ENCODE peak calls at places on chromosomes 11 and 22, in ten cellular contexts. Q is CD8-positive, alpha-beta T cell; L is heart left ventricle; R is OCI-LY7; I is colonic mucosa; A is bronchial epithelial cell; U is CD8-positive, alpha-beta memory T cell; W is heart right ventricle; Y is fibroblast of the aortic adventitia; K is cardiac muscle cell. V is an unnamed sample.

GRCh38 chr11:9745411-9746211 is 81.7 kb downstream of the SWAP70 start:
- DNase-seq in Q (no peak), L (no peak), R (peak; percentile 74), I (no peak), A (no peak), U (no peak), W (no peak), Y (no peak), K (no peak), V (no peak)

GRCh38 chr11:76236092-76237026 is 30.1 kb upstream of the WNT11 start:
- DNase-seq in Q (peak; percentile 4), L (peak; percentile 83), R (no peak), I (no peak), A (peak; percentile 39), U (peak; percentile 4), W (peak; percentile 69), Y (peak; percentile 56), K (peak; percentile 71), V (peak; percentile 68)

GRCh38 chr11:86703992-86704391 is 31.6 kb upstream of the ME3 start:
- DNase-seq in Q (no peak), L (no peak), R (no peak), I (no peak), A (no peak), U (no peak), W (no peak), Y (no peak), K (no peak), V (no peak)

GRCh38 chr11:57781529-57781943 is 19.9 kb downstream of the CTNND1 start:
- DNase-seq in Q (no peak), L (no peak), R (no peak), I (peak; percentile 82), A (peak; percentile 94), U (no peak), W (no peak), Y (peak; percentile 30), K (no peak), V (no peak)

GRCh38 chr11:48150213-48150612 is 66.4 kb upstream of the OR4B1 start:
- DNase-seq in Q (no peak), L (no peak), R (no peak), I (peak; percentile 74), A (peak; percentile 83), U (no peak), W (no peak), Y (peak; percentile 58), K (peak; percentile 69), V (no peak)

GRCh38 chr22:25404923-25405853 is 159.3 kb upstream of the GRK3 start:
- DNase-seq in Q (peak; percentile 43), L (peak; percentile 95), R (peak; percentile 77), I (peak; percentile 83), A (peak; percentile 26), U (peak; percentile 49), W (peak; percentile 89), Y (peak; percentile 61), K (peak; percentile 78), V (peak; percentile 80)

GRCh38 chr22:27647540-27647939 is 154.0 kb downstream of the MN1 start:
- DNase-seq in Q (no peak), L (no peak), R (no peak), I (no peak), A (no peak), U (no peak), W (no peak), Y (no peak), K (no peak), V (no peak)

GRCh38 chr22:37063436-37064420 is 12.2 kb downstream of the KCTD17 start:
- DNase-seq in Q (peak; percentile 15), L (no peak), R (no peak), I (peak; percentile 63), A (no peak), U (no peak), W (no peak), Y (no peak), K (no peak), V (no peak)

GRCh38 chr11:113504586-113504985 is 29.4 kb upstream of the DRD2 start:
- DNase-seq in Q (no peak), L (no peak), R (no peak), I (no peak), A (no peak), U (no peak), W (no peak), Y (no peak), K (peak; percentile 58), V (no peak)

GRCh38 chr11:48081151-48082010 is 101.0 kb downstream of the PTPRJ start:
- DNase-seq in Q (no peak), L (peak; percentile 79), R (peak; percentile 75), I (no peak), A (peak; percentile 13), U (no peak), W (peak; percentile 69), Y (peak; percentile 86), K (peak; percentile 81), V (no peak)

GRCh38 chr11:64048042-64048854 is 12.5 kb downstream of the FLRT1 start:
- DNase-seq in Q (no peak), L (no peak), R (no peak), I (no peak), A (no peak), U (no peak), W (no peak), Y (no peak), K (no peak), V (peak; percentile 74)

GRCh38 chr22:36443198-36443770 is 38.2 kb downstream of the TXN2 start:
- DNase-seq in Q (no peak), L (no peak), R (peak; percentile 45), I (no peak), A (no peak), U (no peak), W (no peak), Y (no peak), K (no peak), V (no peak)

GRCh38 chr22:35547993-35548761 is 7.5 kb downstream of the RASD2 start:
- DNase-seq in Q (no peak), L (no peak), R (peak; percentile 32), I (no peak), A (no peak), U (no peak), W (no peak), Y (no peak), K (no peak), V (no peak)

GRCh38 chr22:19962909-19963806 is 21.5 kb upstream of the TXNRD2 start:
- DNase-seq in Q (no peak), L (peak; percentile 40), R (no peak), I (peak; percentile 96), A (peak; percentile 90), U (no peak), W (peak; percentile 13), Y (peak; percentile 36), K (no peak), V (no peak)
- H3K4me3 ChIP-seq in Q (no peak overlapping the region), L (no peak overlapping the region), R (no peak overlapping the region), I (peak overlapping the region; percentile 18), A (peak overlapping the region; percentile 35), U (no peak overlapping the region), W (no peak overlapping the region), Y (no peak overlapping the region), K (no peak overlapping the region), V (no peak overlapping the region)

DNA sequence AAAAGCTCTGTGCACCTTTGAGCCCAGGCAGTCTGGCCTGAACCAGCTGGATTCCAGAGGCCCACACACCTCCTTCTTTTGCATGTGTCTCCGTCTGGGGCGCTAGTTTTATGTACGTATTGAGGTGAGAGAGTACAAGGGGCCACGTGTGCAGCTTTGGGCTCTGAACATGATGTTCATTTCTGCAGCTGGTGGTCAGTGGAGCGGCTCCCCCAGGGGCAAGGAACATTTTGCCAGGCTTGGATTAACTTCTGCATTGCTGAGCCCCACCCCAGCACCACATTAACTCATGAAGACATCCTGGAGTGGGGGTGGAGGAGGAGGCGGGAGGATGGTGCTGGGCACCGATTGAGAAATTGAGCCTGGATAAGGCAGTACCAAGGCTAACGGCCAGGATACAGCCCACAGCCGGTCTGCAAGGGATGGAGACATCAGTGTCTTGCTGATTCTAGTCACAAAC is 13.8 kb downstream of the USP2 start:
- DNase-seq in Q (no peak), L (peak; percentile 30), R (peak; percentile 77), I (peak; percentile 49), A (no peak), U (no peak), W (no peak), Y (no peak), K (no peak), V (no peak)
- H3K4me3 ChIP-seq in Q (no peak overlapping the region), L (peak overlapping the region; percentile 20), R (peak overlapping the region; percentile 20), I (no peak overlapping the region), A (no peak overlapping the region), U (no peak overlapping the region), W (no peak overlapping the region), Y (no peak overlapping the region), K (no peak overlapping the region), V (peak overlapping the region; percentile 31)

DNA sequence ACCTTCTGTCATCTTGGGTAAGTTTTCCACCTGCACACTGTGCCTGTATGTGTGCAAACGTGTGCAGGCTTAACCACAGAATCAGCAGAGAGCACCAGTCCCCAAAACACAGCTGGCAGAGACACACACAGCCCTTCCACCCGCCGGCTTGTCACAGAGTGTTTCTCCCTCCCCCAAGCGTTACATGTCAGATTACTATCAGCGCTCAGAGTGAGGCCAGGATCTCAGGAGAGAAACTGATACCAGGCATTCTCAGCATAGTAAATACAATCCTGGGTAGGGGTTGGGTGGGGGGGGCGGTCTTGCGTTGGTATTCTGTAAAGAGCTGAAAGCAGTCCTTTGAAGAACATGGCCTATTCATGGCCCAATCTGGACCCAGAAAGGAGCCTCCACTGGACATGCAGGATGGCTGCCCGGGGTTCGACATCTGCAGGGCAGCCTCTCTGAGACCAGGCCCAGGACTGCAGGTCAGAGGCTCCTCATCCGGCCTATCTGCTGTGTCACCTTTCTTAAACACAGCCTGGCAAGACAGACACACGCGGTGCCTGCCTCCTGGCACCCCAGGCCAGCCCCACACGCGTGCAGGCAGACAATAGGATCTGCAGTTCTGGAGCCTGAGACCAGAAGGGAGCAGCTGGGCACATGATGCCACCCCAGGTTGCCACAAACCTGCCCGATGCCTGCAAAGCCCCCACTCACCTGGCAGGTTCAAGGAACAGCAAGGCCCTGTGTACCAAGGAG is 1.7 kb downstream of the OSBPL5 start:
- DNase-seq in Q (no peak), L (no peak), R (no peak), I (no peak), A (no peak), U (no peak), W (peak; percentile 12), Y (no peak), K (no peak), V (no peak)
- H3K4me3 ChIP-seq in Q (peak overlapping the region; percentile 54), L (peak overlapping the region; percentile 92), R (no peak overlapping the region), I (peak overlapping the region; percentile 72), A (no peak overlapping the region), U (peak overlapping the region; percentile 54), W (peak overlapping the region; percentile 78), Y (peak overlapping the region; percentile 86), K (peak overlapping the region; percentile 65), V (peak overlapping the region; percentile 51)

DNA sequence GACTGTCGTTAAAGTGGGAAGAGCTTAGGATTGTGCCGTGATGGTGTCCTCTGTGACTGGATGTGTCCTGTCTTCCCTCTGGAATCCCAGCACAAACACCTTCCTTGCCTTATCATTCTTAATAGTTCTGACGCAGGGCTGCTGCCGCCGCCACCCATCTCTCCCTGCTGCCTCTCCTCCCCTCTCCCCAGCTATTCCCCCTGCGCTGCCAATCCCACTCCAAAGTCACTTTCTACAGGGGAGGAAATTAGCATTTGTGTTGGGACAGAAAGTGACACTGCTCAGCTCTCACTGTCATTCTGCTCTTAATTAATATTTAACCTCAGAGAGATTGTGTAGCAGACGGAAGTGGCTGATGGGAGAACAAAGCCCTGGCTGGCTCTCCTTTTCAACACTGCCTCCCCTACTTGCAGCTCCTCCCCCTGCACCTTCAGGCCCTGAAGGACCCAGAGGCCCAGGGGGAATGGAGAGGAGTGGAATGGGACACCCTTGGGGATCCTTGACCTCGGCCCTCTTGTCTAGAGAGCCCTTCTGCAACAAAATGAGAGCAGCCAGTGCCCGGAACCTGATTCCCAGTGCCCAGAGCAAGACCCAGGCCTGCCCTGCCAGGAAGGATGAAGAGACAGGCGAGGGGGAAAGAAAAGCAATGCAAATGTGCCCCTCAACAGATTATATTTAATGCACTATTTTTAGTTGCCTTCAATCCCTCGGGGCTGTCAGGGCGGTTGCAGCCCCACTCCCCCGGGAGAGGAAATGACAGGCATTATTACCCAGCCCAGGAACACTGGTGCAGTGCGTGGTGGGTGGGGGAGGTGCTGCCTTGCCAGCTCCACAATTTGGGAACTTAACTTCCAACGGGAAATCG is 14.7 kb upstream of the NRGN start:
- DNase-seq in Q (no peak), L (no peak), R (peak; percentile 69), I (peak; percentile 58), A (no peak), U (no peak), W (peak; percentile 33), Y (no peak), K (no peak), V (no peak)
- H3K4me3 ChIP-seq in Q (no peak overlapping the region), L (no peak overlapping the region), R (peak overlapping the region; percentile 48), I (no peak overlapping the region), A (no peak overlapping the region), U (no peak overlapping the region), W (no peak overlapping the region), Y (no peak overlapping the region), K (no peak overlapping the region), V (no peak overlapping the region)

V was measured in WERI-Rb-1.